ENCODE peak calls at places on chromosomes 3 and 15, in nine cellular contexts. V, E, D, C, J, W, U, F and N are unnamed samples.

GRCh38 chr15:71385026-71385425 is 269.8 kb downstream of the THSD4 start:
- DNase-seq in V (no peak), E (no peak), D (no peak), C (no peak), J (no peak), W (no peak), U (no peak), F (no peak), N (no peak)

GRCh38 chr3:182490601-182491485 is 302.5 kb upstream of the ATP11B start:
- DNase-seq in V (peak), E (no peak), D (peak), C (peak), J (peak), W (peak), U (peak), F (no peak), N (no peak)

GRCh38 chr3:148903022-148903442 is 37.9 kb downstream of the CPA3 start:
- DNase-seq in V (no peak), E (no peak), D (peak), C (no peak), J (peak), W (peak), U (no peak), F (no peak), N (no peak)

GRCh38 chr3:33911525-33912322 is 113.3 kb downstream of the PDCD6IP start:
- DNase-seq in V (no peak), E (no peak), D (peak), C (no peak), J (no peak), W (peak), U (no peak), F (no peak), N (no peak)

GRCh38 chr3:112448939-112449338 is 50.3 kb downstream of the BTLA start:
- DNase-seq in V (no peak), E (no peak), D (peak), C (no peak), J (no peak), W (no peak), U (no peak), F (no peak), N (no peak)

GRCh38 chr3:48594431-48595049 is 589 bp downstream of the COL7A1 start:
- DNase-seq in V (no peak), E (no peak), D (no peak), C (no peak), J (no peak), W (peak), U (no peak), F (no peak), N (no peak)

GRCh38 chr3:23648326-23648964 is 157.3 kb upstream of the UBE2E1 start:
- DNase-seq in V (no peak), E (no peak), D (no peak), C (no peak), J (no peak), W (no peak), U (no peak), F (no peak), N (no peak)

GRCh38 chr15:48334260-48334659 is 3.0 kb downstream of the DUT start:
- DNase-seq in V (no peak), E (no peak), D (no peak), C (no peak), J (peak), W (no peak), U (no peak), F (no peak), N (no peak)

GRCh38 chr3:40298075-40298474 is 11.4 kb upstream of the EIF1B start:
- DNase-seq in V (no peak), E (no peak), D (no peak), C (no peak), J (no peak), W (no peak), U (no peak), F (no peak), N (no peak)

GRCh38 chr15:40344631-40345120 is 3.9 kb upstream of the CCDC9B start:
- DNase-seq in V (peak), E (no peak), D (peak), C (peak), J (peak), W (peak), U (peak), F (peak), N (peak)

GRCh38 chr3:10249833-10250232 is 1.6 kb downstream of the TATDN2 start:
- DNase-seq in V (no peak), E (no peak), D (peak), C (no peak), J (no peak), W (no peak), U (no peak), F (no peak), N (no peak)
- H3K4me3 ChIP-seq in V (peak), E (peak), D (peak), C (peak), J (peak), W (peak), U (peak), F (peak), N (peak)

GRCh38 chr3:129892486-129892856 is 1.0 kb downstream of the TMCC1 start:
- DNase-seq in V (no peak), E (no peak), D (no peak), C (peak), J (no peak), W (no peak), U (peak), F (peak), N (no peak)
- TF ChIP-seq CTCF in V (no peak), E (no peak), D (no peak), C (no peak), J (no peak), W (no peak), U (no peak), F (no peak), N (no peak)

DNA sequence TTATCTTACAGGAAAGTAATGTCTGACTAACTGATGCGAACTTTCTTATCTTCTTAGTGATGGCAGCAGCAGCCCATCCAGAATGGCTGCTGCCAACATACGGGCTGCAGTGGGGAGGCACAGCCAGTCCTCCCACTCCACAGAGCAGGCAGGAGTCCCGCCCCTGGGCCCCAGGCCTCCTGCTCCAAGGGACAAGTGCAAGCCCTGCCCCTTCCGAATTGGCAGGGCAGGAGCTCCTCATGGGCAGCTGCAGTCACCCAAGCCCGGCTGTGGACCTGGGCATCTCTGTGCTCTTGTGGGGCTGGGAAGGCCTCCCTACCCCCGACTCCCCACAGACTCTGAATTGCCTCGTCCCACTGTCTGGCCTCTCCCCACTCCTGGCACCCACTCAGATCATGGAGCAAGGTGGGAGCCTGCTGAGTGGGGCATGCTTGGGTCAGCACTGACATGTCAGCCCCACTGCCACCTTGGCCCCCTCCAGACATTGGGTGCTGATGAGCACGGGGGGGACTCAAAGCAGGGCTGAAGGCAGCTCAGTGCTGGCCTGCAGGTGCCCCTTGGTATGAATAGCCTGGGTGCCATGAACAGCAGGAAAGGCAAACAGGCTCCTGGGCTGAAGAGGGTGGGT is 618.9 kb upstream of the KCNMB2 start:
- DNase-seq in V (no peak), E (no peak), D (no peak), C (no peak), J (no peak), W (no peak), U (no peak), F (no peak), N (peak)
- H3K27ac ChIP-seq in V (no peak), E (no peak), D (no peak), C (no peak), J (no peak), W (no peak), U (no peak), F (no peak), N (no peak)

GRCh38 chr15:77515613-77516012 is 94.9 kb downstream of the HMG20A start:
- DNase-seq in V (no peak), E (no peak), D (no peak), C (no peak), J (no peak), W (no peak), U (no peak), F (no peak), N (no peak)

GRCh38 chr15:77514635-77515421 is 94.1 kb downstream of the HMG20A start:
- DNase-seq in V (no peak), E (no peak), D (no peak), C (no peak), J (no peak), W (no peak), U (no peak), F (no peak), N (no peak)

GRCh38 chr15:77516076-77516475 is 95.4 kb downstream of the HMG20A start:
- DNase-seq in V (no peak), E (no peak), D (peak), C (no peak), J (no peak), W (no peak), U (no peak), F (no peak), N (no peak)

GRCh38 chr15:77511869-77512268 is 91.2 kb downstream of the HMG20A start:
- DNase-seq in V (no peak), E (no peak), D (no peak), C (no peak), J (no peak), W (no peak), U (no peak), F (no peak), N (no peak)

GRCh38 chr15:77513226-77513625 is 92.5 kb downstream of the HMG20A start:
- DNase-seq in V (no peak), E (peak), D (peak), C (no peak), J (no peak), W (no peak), U (no peak), F (no peak), N (no peak)
- H3K4me3 ChIP-seq in V (no peak), E (peak), D (no peak), C (no peak), J (no peak), W (no peak), U (no peak), F (no peak), N (no peak)

GRCh38 chr15:44584162-44584749 is 47.3 kb downstream of the EIF3J start:
- DNase-seq in V (peak), E (peak), D (no peak), C (peak), J (peak), W (peak), U (peak), F (no peak), N (no peak)
- TF ChIP-seq CTCF in V (peak), E (peak), D (peak), C (peak), J (peak), W (peak), U (peak), F (peak), N (no peak)

DNA sequence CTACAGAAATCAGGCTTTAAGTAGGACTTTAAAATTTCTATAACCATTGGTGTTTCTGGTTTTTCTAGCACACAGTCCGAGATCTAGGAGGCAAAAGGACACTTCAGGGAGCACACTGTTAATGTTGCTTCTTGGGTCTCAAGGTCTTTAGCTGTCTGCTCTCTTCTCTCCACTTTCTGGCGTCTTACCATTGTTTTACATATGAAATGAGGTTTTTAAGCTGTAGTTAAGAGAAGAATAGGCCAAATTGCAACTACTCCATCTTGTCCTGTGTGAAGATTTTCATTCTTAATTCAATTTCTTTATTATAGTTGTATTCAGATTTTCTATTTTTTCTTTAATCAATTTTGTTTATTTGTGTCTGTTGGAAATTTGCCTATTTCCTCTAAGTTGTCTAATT is 151.4 kb downstream of the WNT7A start:
- DNase-seq in V (no peak), E (no peak), D (no peak), C (no peak), J (no peak), W (no peak), U (no peak), F (no peak), N (no peak)
- H3K27ac ChIP-seq in V (no peak), E (no peak), D (no peak), C (no peak), J (no peak), W (no peak), U (no peak), F (no peak), N (no peak)

GRCh38 chr15:67821784-67822451 is 3.4 kb upstream of the SKOR1 start:
- DNase-seq in V (no peak), E (no peak), D (no peak), C (no peak), J (no peak), W (no peak), U (no peak), F (peak), N (no peak)
- H3K4me3 ChIP-seq in V (no peak), E (no peak), D (no peak), C (no peak), J (no peak), W (no peak), U (no peak), F (no peak), N (no peak)

GRCh38 chr15:91853968-91854943 is 748 bp downstream of the SLCO3A1 start:
- DNase-seq in V (peak), E (peak), D (no peak), C (peak), J (peak), W (peak), U (peak), F (peak), N (peak)

GRCh38 chr15:91857772-91858171 is 4.3 kb downstream of the SLCO3A1 start:
- DNase-seq in V (no peak), E (no peak), D (no peak), C (no peak), J (no peak), W (no peak), U (no peak), F (no peak), N (no peak)

GRCh38 chr15:91857224-91857585 is 3.7 kb downstream of the SLCO3A1 start:
- DNase-seq in V (no peak), E (no peak), D (no peak), C (no peak), J (no peak), W (no peak), U (no peak), F (no peak), N (no peak)

GRCh38 chr15:91855241-91855640 is 1.7 kb downstream of the SLCO3A1 start:
- DNase-seq in V (no peak), E (no peak), D (no peak), C (no peak), J (no peak), W (no peak), U (no peak), F (no peak), N (no peak)

DNA sequence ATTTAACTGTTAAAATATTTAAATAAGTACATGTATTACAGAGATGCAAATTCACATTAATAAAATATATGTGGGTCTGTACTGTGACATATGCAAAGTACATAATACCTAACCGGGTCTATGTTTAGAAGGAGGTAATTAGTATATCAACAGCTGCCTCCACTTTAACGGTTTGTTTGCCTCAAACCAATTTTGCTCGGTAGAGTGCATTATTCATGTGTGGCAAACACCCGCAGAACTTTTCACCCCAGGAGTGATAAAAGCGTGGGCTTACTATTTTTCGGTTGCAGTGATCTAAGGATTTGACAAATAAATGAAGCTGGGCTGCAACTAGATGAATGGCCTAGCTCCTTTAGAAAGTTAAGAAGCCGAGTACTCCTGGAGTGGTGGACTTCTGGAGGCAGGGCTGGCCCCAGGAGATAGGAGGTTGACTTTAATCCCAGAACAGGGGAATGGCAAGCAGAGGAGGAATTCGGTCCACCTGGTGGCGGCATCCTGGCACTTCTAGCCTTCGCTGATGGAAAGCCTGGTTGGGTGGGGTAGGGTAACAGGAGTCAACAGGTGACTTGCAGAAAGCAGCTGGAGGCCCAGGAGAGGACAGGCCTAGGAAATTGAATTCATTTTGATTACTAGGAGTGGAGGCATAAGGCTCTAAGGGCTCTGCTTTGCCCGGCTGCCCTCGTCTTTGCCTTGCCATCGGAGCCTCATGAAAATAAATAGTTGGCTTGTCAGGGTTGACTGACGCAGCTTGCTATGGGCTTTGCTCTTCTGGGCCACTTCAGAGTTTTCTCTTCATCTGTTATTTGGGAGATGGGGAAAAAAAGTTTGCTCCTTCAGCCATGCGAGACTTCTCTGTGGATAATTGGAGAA is 2.4 kb downstream of the SLCO3A1 start:
- DNase-seq in V (peak), E (no peak), D (no peak), C (peak), J (peak), W (peak), U (peak), F (no peak), N (no peak)
- TF ChIP-seq CTCF in V (peak), E (peak), D (no peak), C (peak), J (peak), W (peak), U (no peak), F (peak), N (no peak)

GRCh38 chr3:194642769-194643168 is 9.6 kb upstream of the TMEM44 start:
- DNase-seq in V (no peak), E (no peak), D (no peak), C (no peak), J (no peak), W (no peak), U (no peak), F (no peak), N (no peak)

GRCh38 chr3:194637541-194638400 is 4.6 kb upstream of the TMEM44 start:
- DNase-seq in V (no peak), E (no peak), D (no peak), C (no peak), J (no peak), W (no peak), U (no peak), F (no peak), N (no peak)

GRCh38 chr3:194638991-194639605 is 5.9 kb upstream of the TMEM44 start:
- DNase-seq in V (no peak), E (no peak), D (no peak), C (no peak), J (no peak), W (no peak), U (no peak), F (no peak), N (no peak)

GRCh38 chr3:194637066-194637465 is 3.8 kb upstream of the TMEM44 start:
- DNase-seq in V (no peak), E (no peak), D (no peak), C (no peak), J (no peak), W (peak), U (no peak), F (no peak), N (no peak)

GRCh38 chr3:194640829-194641228 is 7.6 kb upstream of the TMEM44 start:
- DNase-seq in V (no peak), E (no peak), D (peak), C (no peak), J (peak), W (no peak), U (no peak), F (no peak), N (no peak)
- H3K27ac ChIP-seq in V (no peak), E (peak), D (peak), C (no peak), J (no peak), W (no peak), U (no peak), F (no peak), N (no peak)

DNA sequence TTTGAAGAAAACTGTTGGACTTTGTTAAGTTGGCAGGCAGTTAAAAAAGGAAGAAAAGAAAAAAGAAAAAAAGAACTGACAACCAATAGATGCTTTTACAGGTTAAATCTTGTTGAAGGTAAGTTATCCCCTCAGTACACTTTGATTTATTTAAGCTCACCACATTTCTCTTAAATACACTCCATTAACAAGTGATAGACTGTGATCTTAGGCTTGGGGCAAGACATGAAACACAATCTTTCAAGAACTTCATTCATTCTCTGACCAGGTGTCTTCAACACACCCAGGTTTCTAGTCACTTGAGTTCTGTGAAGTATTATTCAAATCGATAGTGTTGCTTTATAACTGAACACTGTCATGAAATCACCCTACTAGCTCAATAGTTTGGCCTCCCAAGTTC is 751.9 kb downstream of the ROBO1 start:
- DNase-seq in V (no peak), E (no peak), D (no peak), C (no peak), J (no peak), W (no peak), U (no peak), F (no peak), N (no peak)
- H3K4me3 ChIP-seq in V (no peak), E (peak), D (no peak), C (no peak), J (peak), W (peak), U (peak), F (no peak), N (no peak)